ENCODE peak calls at places on chromosome 18, in nine cellular contexts. T is GM12864; A is body of pancreas; X is activated T-cell treated with anti-CD3 and anti-CD28 coated beads, Interleukin-2, amount 50 U/mL, for 24 hours; I is DMS153; V is NCI-H2227 treated with DMSO at 0.1 percent for 48 hours; Q is kidney glomerular epithelial cell; S is GF-D8; J is stimulated activated CD8-positive, alpha-beta memory T cell treated with anti-CD3 and anti-CD28 coated beads, Interleukin-7, amount 100 ng/mL, for 24 hours. R is an unnamed sample.

GRCh38 chr18:58624011-58624410 is 4.9 kb downstream of the ALPK2 start:
- DNase-seq in Q (no peak), X (no peak), V (no peak), I (no peak), A (no peak), S (no peak), T (no peak), J (no peak), R (no peak)

GRCh38 chr18:22311301-22311700 is 106.4 kb downstream of the CTAGE1 start:
- DNase-seq in I (no peak), Q (no peak), A (no peak), S (no peak), X (no peak), V (no peak), J (no peak), T (no peak), R (no peak)

GRCh38 chr18:63317982-63318881 is 1.3 kb downstream of the BCL2 start:
- DNase-seq in S (peak), V (no peak), Q (no peak), I (peak), J (peak), A (peak), X (peak), T (peak), R (peak)

GRCh38 chr18:80190311-80190710 is 57.0 kb downstream of the PARD6G start:
- DNase-seq in J (no peak), T (no peak), X (no peak), A (no peak), Q (no peak), I (no peak), S (no peak), V (no peak), R (no peak)

GRCh38 chr18:57073516-57074187 is 73.2 kb upstream of the BOD1L2 start:
- DNase-seq in I (no peak), A (no peak), X (no peak), V (no peak), Q (no peak), T (no peak), S (no peak), J (no peak), R (no peak)

GRCh38 chr18:26429535-26429934 is 118.8 kb downstream of the KCTD1 start:
- DNase-seq in S (no peak), X (no peak), J (no peak), A (no peak), Q (peak), T (no peak), I (peak), V (no peak), R (peak)

GRCh38 chr18:60413944-60414547 is 41.5 kb upstream of the MC4R start:
- DNase-seq in J (no peak), X (no peak), A (no peak), T (no peak), I (no peak), V (no peak), Q (no peak), S (no peak), R (peak)

GRCh38 chr18:31648458-31648857 is 35.9 kb downstream of the B4GALT6 start:
- DNase-seq in X (no peak), T (no peak), S (no peak), Q (no peak), V (no peak), A (no peak), I (no peak), J (no peak), R (no peak)

GRCh38 chr18:26511339-26512071 is 36.8 kb downstream of the KCTD1 start:
- DNase-seq in V (peak), S (no peak), T (no peak), I (peak), J (no peak), X (no peak), A (no peak), Q (no peak), R (no peak)

GRCh38 chr18:74682998-74683311 is 85.3 kb downstream of the ZNF407 start:
- DNase-seq in A (no peak), I (no peak), J (no peak), Q (no peak), S (no peak), X (no peak), V (no peak), T (no peak), R (peak)

GRCh38 chr18:12947355-12948054 is at the start of gene SEH1L:
- DNase-seq in X (peak), S (peak), T (peak), V (peak), Q (peak), J (peak), A (peak), I (peak), R (peak)

GRCh38 chr18:35721431-35722081 is 140.0 kb downstream of the GALNT1 start:
- DNase-seq in A (no peak), Q (no peak), J (no peak), I (no peak), S (no peak), T (no peak), X (no peak), V (no peak), R (no peak)

GRCh38 chr18:47149457-47150028 is 757 bp downstream of the HDHD2 start:
- DNase-seq in S (peak), X (no peak), A (no peak), T (no peak), I (no peak), J (no peak), Q (peak), V (no peak), R (peak)

GRCh38 chr18:2148823-2149222 is 422.5 kb downstream of the METTL4 start:
- DNase-seq in J (no peak), V (no peak), X (no peak), T (no peak), S (no peak), I (no peak), A (no peak), Q (no peak), R (no peak)

GRCh38 chr18:70468861-70469570 is 180.2 kb downstream of the SOCS6 start:
- DNase-seq in X (no peak), I (no peak), J (no peak), A (no peak), V (no peak), Q (no peak), S (no peak), T (no peak), R (no peak)

GRCh38 chr18:23131693-23132319 is 3.5 kb upstream of the CABLES1 start:
- DNase-seq in V (peak), T (peak), S (peak), J (no peak), A (peak), I (peak), Q (peak), X (no peak), R (peak)